ENCODE peak calls at places on chromosomes 6 and 20, in seven cellular contexts. K, D, Z, R, W, Y and A are unnamed samples.

GRCh38 chr6:143845033-143845432 is 1.9 kb downstream of the LTV1 start:
- DNase-seq in K (no peak), D (no peak), Z (no peak), R (no peak), W (no peak), Y (no peak), A (no peak)

GRCh38 chr6:36594816-36595167 is 630 bp downstream of the SRSF3 start:
- DNase-seq in K (no peak), D (no peak), Z (no peak), R (no peak), W (no peak), Y (no peak), A (peak; percentile 39)

GRCh38 chr20:574297-574942 is 30.8 kb upstream of the CSNK2A1 start:
- DNase-seq in K (no peak), D (no peak), Z (peak; percentile 40), R (no peak), W (no peak), Y (no peak), A (peak; percentile 22)

GRCh38 chr6:130755368-130756034 is 71.7 kb upstream of the SMLR1 start:
- DNase-seq in K (no peak), D (no peak), Z (no peak), R (no peak), W (no peak), Y (no peak), A (no peak)

GRCh38 chr20:19832875-19833274 is 74.8 kb downstream of the RIN2 start:
- DNase-seq in K (no peak), D (no peak), Z (no peak), R (no peak), W (no peak), Y (no peak), A (no peak)

GRCh38 chr6:170424634-170425126 is 118.1 kb downstream of the FAM120B start:
- DNase-seq in K (no peak), D (no peak), Z (no peak), R (no peak), W (no peak), Y (no peak), A (no peak)

GRCh38 chr6:120871416-120872261 is 462.6 kb downstream of the TBC1D32 start:
- DNase-seq in K (no peak), D (no peak), Z (no peak), R (no peak), W (no peak), Y (no peak), A (no peak)

GRCh38 chr6:128725271-128726233 is 157.4 kb upstream of the LAMA2 start:
- DNase-seq in K (no peak), D (peak; percentile 42), Z (no peak), R (peak; percentile 33), W (peak; percentile 81), Y (peak; percentile 4), A (peak; percentile 56)

GRCh38 chr20:60762386-60762785 is 489.7 kb upstream of the CDH4 start:
- DNase-seq in K (no peak), D (no peak), Z (no peak), R (no peak), W (no peak), Y (no peak), A (no peak)

GRCh38 chr6:127972815-127973214 is 72.0 kb upstream of the THEMIS start:
- DNase-seq in K (no peak), D (no peak), Z (no peak), R (peak; percentile 25), W (no peak), Y (no peak), A (no peak)

GRCh38 chr6:50217816-50218215 is 168.1 kb upstream of the DEFB112 start:
- DNase-seq in K (no peak), D (no peak), Z (peak; percentile 65), R (no peak), W (no peak), Y (no peak), A (no peak)

GRCh38 chr6:124887872-124888580 is 74.2 kb upstream of the RNF217 start:
- DNase-seq in K (no peak), D (no peak), Z (no peak), R (no peak), W (no peak), Y (no peak), A (no peak)

GRCh38 chr6:28953039-28953872 is 29.5 kb upstream of the TRIM27 start:
- DNase-seq in K (peak; percentile 56), D (peak; percentile 42), Z (peak; percentile 40), R (peak; percentile 54), W (peak; percentile 87), Y (no peak), A (peak; percentile 79)

GRCh38 chr6:154218336-154218735 is 138.3 kb downstream of the IPCEF1 start:
- DNase-seq in K (no peak), D (no peak), Z (no peak), R (no peak), W (no peak), Y (no peak), A (no peak)